ENCODE peak calls at places on chromosomes 7 and 10, in nine cellular contexts. T, J, Q, K, P, M, S, C and E are unnamed samples.
A peak's percentile ranks its signal among the peaks of the same experiment; 100 is the strongest.

GRCh38 chr10:129662386-129662785 is 195.3 kb downstream of the MGMT start:
- DNase-seq in C (no peak), T (no peak), K (no peak), S (no peak), M (no peak), Q (no peak), J (no peak), P (no peak), E (no peak)

GRCh38 chr7:7201583-7202374 is 19.4 kb downstream of the C1GALT1 start:
- DNase-seq in K (peak; percentile 22), T (no peak), P (no peak), C (no peak), J (no peak), M (no peak), S (peak; percentile 63), Q (no peak), E (peak; percentile 84)

GRCh38 chr7:39741942-39742623 is 118.7 kb downstream of the RALA start:
- DNase-seq in T (no peak), S (peak; percentile 48), M (no peak), K (peak; percentile 78), C (no peak), Q (peak; percentile 41), J (peak; percentile 75), P (no peak), E (no peak)

GRCh38 chr10:71821909-71822763 is 28.9 kb downstream of the PSAP start:
- DNase-seq in Q (peak; percentile 49), K (peak; percentile 66), T (no peak), S (no peak), C (no peak), J (no peak), M (no peak), P (no peak), E (peak; percentile 46)

GRCh38 chr7:153061913-153062528 is 302.5 kb downstream of the ACTR3B start:
- DNase-seq in Q (no peak), J (peak; percentile 10), K (peak; percentile 48), T (no peak), S (no peak), P (no peak), M (no peak), C (no peak), E (no peak)

GRCh38 chr7:111992601-111993000 is 213.6 kb downstream of the DOCK4 start:
- DNase-seq in K (no peak), C (no peak), S (no peak), J (no peak), M (no peak), T (no peak), Q (peak; percentile 26), P (no peak), E (no peak)

GRCh38 chr10:124152139-124152780 is 58.9 kb upstream of the CHST15 start:
- DNase-seq in M (peak; percentile 71), Q (peak; percentile 19), S (peak; percentile 49), K (no peak), C (peak; percentile 63), J (peak; percentile 81), T (peak; percentile 74), P (no peak), E (peak; percentile 84)

GRCh38 chr7:133678137-133678814 is 425.4 kb downstream of the EXOC4 start:
- DNase-seq in S (no peak), J (no peak), C (no peak), M (no peak), P (no peak), Q (no peak), T (no peak), K (no peak), E (no peak)

GRCh38 chr10:44577533-44577932 is 192.6 kb upstream of the CXCL12 start:
- DNase-seq in S (no peak), P (no peak), C (no peak), J (no peak), K (no peak), Q (no peak), T (no peak), M (no peak), E (no peak)

GRCh38 chr7:50822716-50823115 is 40.0 kb upstream of the GRB10 start:
- DNase-seq in M (no peak), T (no peak), P (no peak), C (no peak), K (no peak), Q (peak; percentile 50), J (peak; percentile 32), S (no peak), E (no peak)

GRCh38 chr10:16929067-16929466 is 111.8 kb upstream of the RSU1 start:
- DNase-seq in C (no peak), M (no peak), Q (no peak), J (no peak), S (no peak), T (no peak), P (no peak), K (no peak), E (no peak)

GRCh38 chr10:60384708-60385398 is 4.8 kb downstream of the ANK3 start:
- DNase-seq in M (no peak), J (peak; percentile 74), P (no peak), S (no peak), C (no peak), T (no peak), K (no peak), Q (peak; percentile 98), E (no peak)

GRCh38 chr7:33446551-33446950 is 317.2 kb downstream of the BBS9 start:
- DNase-seq in J (no peak), C (no peak), T (no peak), P (no peak), S (no peak), Q (no peak), K (no peak), M (no peak), E (no peak)

GRCh38 chr10:93749218-93749799 is 8.4 kb upstream of the LGI1 start:
- DNase-seq in J (no peak), S (peak; percentile 28), K (no peak), T (no peak), M (no peak), C (no peak), Q (no peak), P (no peak), E (no peak)

GRCh38 chr7:47290466-47290865 is 291.4 kb downstream of the TNS3 start:
- DNase-seq in P (no peak), M (no peak), S (no peak), T (no peak), Q (no peak), C (no peak), K (no peak), J (no peak), E (no peak)

GRCh38 chr10:48606530-48607355 is 1.9 kb upstream of the ARHGAP22 start:
- DNase-seq in T (peak; percentile 55), S (peak; percentile 25), K (peak; percentile 98), P (no peak), M (peak; percentile 59), J (peak; percentile 15), C (no peak), Q (peak; percentile 99), E (no peak)
- TF ChIP-seq POLR2A in T (peak; percentile 9), S (no peak), K (no peak), P (no peak), M (no peak), J (no peak), C (no peak), Q (peak; percentile 40), E (no peak)

GRCh38 chr7:3412871-3413270 is 111.8 kb downstream of the SDK1 start:
- DNase-seq in T (no peak), M (no peak), S (no peak), C (no peak), P (no peak), K (no peak), J (no peak), Q (no peak), E (no peak)

GRCh38 chr7:3404490-3404889 is 103.4 kb downstream of the SDK1 start:
- DNase-seq in K (no peak), J (no peak), Q (peak; percentile 56), C (no peak), P (no peak), M (no peak), T (no peak), S (no peak), E (no peak)

DNA sequence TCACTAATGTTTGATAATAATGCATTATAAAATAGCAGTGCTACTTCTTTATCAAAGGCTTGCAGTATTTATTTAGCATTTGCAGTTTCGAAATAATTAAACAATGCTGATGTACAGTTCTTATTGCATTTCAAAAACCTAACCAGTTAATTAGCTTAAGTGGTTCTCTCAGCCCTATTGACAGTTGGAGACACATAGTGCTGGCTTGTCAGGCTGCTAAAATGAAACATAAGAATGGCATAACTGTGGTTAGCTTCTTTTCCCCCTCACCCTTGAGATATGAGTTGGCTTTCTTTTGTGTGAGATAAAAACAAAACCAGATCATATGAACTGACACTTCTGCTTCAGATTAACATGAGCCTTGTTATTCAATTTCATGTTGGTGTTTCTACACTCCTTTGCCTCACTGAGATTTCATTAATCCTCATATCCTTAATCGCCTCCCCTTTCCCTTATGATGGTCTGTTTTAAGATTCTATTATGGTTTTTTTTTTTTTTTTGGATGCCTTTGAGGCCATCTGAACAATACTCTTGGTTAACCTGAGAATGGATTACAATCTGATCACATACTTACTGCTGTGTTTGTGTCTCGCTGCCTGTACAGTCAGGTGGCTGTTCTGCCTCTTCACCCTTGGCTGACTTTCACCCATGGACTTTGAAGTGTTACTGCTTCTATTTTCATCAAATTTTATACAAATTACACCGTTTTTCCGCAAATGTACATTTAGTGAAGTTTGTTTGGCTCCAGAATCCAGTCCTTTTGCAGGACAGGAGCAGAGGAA is 108.0 kb downstream of the SDK1 start:
- DNase-seq in C (no peak), P (no peak), K (no peak), Q (no peak), J (no peak), S (no peak), M (no peak), T (no peak), E (no peak)
- H3K4me3 ChIP-seq in C (no peak overlapping the region), P (no peak overlapping the region), K (no peak overlapping the region), Q (no peak overlapping the region), J (no peak overlapping the region), S (no peak overlapping the region), M (no peak overlapping the region), T (no peak overlapping the region), E (no peak overlapping the region)

DNA sequence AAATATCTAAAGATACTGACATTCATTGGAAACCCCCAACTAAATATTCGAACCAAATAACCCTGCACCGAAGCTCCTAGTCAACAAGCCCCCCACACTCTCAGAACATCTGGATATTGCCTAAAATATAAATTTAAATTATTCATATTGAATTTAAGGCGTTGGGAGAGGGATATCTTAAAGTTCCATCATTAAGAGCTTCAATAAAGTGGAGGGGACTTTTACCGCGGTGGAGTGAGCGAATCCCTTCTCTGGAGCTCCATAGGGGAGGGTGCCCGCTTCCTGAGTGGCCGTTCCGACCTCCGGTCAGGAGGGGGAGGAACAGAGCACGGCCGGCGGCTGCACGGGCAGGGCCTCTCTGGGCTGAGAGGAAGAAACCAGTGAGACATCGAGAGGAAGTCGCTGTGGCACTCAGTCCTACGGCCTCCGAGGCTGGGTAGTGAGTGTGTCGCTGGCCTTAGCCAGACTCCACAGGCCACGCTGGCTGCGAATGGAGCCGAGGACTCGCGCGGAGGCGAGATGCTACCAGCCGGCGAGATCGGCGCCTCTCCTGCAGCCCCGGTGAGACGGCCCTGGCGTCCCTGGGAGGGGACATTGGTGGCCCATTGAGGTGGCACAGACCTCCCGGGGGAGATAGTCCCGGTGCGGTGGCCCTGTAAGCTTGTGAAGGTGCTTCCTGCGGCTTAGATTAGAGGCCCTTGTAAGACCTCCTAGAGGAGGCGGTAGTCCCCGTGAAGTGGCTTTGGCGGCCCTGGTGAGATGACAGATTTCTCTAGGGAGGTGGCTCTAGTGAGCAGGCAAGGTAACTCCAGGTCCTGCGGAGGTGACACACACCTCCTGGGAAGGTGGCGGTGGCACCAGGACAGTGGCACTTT is at the start of gene RINT1:
- DNase-seq in T (peak; percentile 83), P (peak; percentile 38), K (peak; percentile 98), Q (peak; percentile 91), J (peak; percentile 91), S (peak; percentile 94), M (peak; percentile 91), C (peak; percentile 92), E (peak; percentile 99)
- TF ChIP-seq POLR2A in T (peak; percentile 52), P (no peak), K (peak; percentile 98), Q (peak; percentile 95), J (peak; percentile 98), S (peak; percentile 93), M (peak; percentile 69), C (peak; percentile 64), E (peak; percentile 85)

GRCh38 chr10:88893611-88894010 is 13.6 kb downstream of the STAMBPL1 start:
- DNase-seq in T (no peak), K (no peak), S (no peak), M (no peak), Q (peak; percentile 40), P (no peak), J (no peak), C (no peak), E (no peak)
- H3K4me3 ChIP-seq in T (no peak overlapping the region), K (no peak overlapping the region), S (no peak overlapping the region), M (no peak overlapping the region), Q (no peak overlapping the region), P (no peak overlapping the region), J (no peak overlapping the region), C (no peak overlapping the region), E (no peak overlapping the region)